ENCODE peak calls at places on chromosomes 16 and 17, in eight cellular contexts. One of them, this sample, is unnamed.

GRCh38 chr16:77234611-77235010 is 35.4 kb downstream of the SYCE1L start:
- DNase-seq in neural progenitor cell: peak
- DNase-seq in body of pancreas: no peak
- DNase-seq in dorsolateral prefrontal cortex: no peak
- DNase-seq in OCI-LY7: no peak
- DNase-seq in HL-60: no peak
- DNase-seq in fibroblast of the aortic adventitia: no peak
- DNase-seq in HAP-1: no peak
- DNase-seq in this sample: no peak

GRCh38 chr16:2751577-2752034 is 832 bp upstream of the SRRM2 start:
- DNase-seq in dorsolateral prefrontal cortex: peak
- DNase-seq in fibroblast of the aortic adventitia: no peak
- DNase-seq in neural progenitor cell: no peak
- DNase-seq in HL-60: no peak
- DNase-seq in HAP-1: peak
- DNase-seq in body of pancreas: no peak
- DNase-seq in OCI-LY7: peak
- DNase-seq in this sample: no peak

GRCh38 chr16:82852388-82852998 is 225.7 kb downstream of the CDH13 start:
- DNase-seq in neural progenitor cell: no peak
- DNase-seq in body of pancreas: no peak
- DNase-seq in HAP-1: no peak
- DNase-seq in HL-60: no peak
- DNase-seq in dorsolateral prefrontal cortex: no peak
- DNase-seq in fibroblast of the aortic adventitia: peak
- DNase-seq in OCI-LY7: no peak
- DNase-seq in this sample: no peak

GRCh38 chr17:27793168-27793905 is 7.0 kb downstream of the NOS2 start:
- DNase-seq in fibroblast of the aortic adventitia: no peak
- DNase-seq in OCI-LY7: no peak
- DNase-seq in HL-60: no peak
- DNase-seq in dorsolateral prefrontal cortex: no peak
- DNase-seq in neural progenitor cell: peak
- DNase-seq in body of pancreas: peak
- DNase-seq in HAP-1: peak
- DNase-seq in this sample: peak

GRCh38 chr17:77828749-77829539 is 129.6 kb upstream of the TNRC6C start:
- DNase-seq in dorsolateral prefrontal cortex: no peak
- DNase-seq in neural progenitor cell: no peak
- DNase-seq in HAP-1: no peak
- DNase-seq in HL-60: no peak
- DNase-seq in OCI-LY7: no peak
- DNase-seq in fibroblast of the aortic adventitia: no peak
- DNase-seq in body of pancreas: no peak
- DNase-seq in this sample: no peak

GRCh38 chr17:45135978-45136791 is 698 bp downstream of the ACBD4 start:
- DNase-seq in OCI-LY7: no peak
- DNase-seq in dorsolateral prefrontal cortex: no peak
- DNase-seq in fibroblast of the aortic adventitia: no peak
- DNase-seq in neural progenitor cell: no peak
- DNase-seq in HL-60: no peak
- DNase-seq in HAP-1: no peak
- DNase-seq in body of pancreas: peak
- DNase-seq in this sample: no peak

GRCh38 chr16:19105891-19106624 is 7.7 kb upstream of the ITPRIPL2 start:
- DNase-seq in dorsolateral prefrontal cortex: no peak
- DNase-seq in fibroblast of the aortic adventitia: no peak
- DNase-seq in neural progenitor cell: no peak
- DNase-seq in HAP-1: peak
- DNase-seq in OCI-LY7: no peak
- DNase-seq in body of pancreas: no peak
- DNase-seq in HL-60: no peak
- DNase-seq in this sample: no peak

GRCh38 chr16:2663553-2664521 is 18.5 kb upstream of the KCTD5 start:
- DNase-seq in OCI-LY7: no peak
- DNase-seq in HAP-1: no peak
- DNase-seq in body of pancreas: peak
- DNase-seq in HL-60: no peak
- DNase-seq in dorsolateral prefrontal cortex: no peak
- DNase-seq in fibroblast of the aortic adventitia: peak
- DNase-seq in neural progenitor cell: no peak
- DNase-seq in this sample: peak

GRCh38 chr17:4632583-4632923 is 8.9 kb downstream of the ALOX15 start:
- DNase-seq in neural progenitor cell: no peak
- DNase-seq in body of pancreas: no peak
- DNase-seq in dorsolateral prefrontal cortex: no peak
- DNase-seq in HL-60: no peak
- DNase-seq in OCI-LY7: no peak
- DNase-seq in HAP-1: no peak
- DNase-seq in fibroblast of the aortic adventitia: no peak
- DNase-seq in this sample: no peak

GRCh38 chr17:76643553-76644148 is at the start of gene ST6GALNAC1:
- DNase-seq in fibroblast of the aortic adventitia: no peak
- DNase-seq in HL-60: no peak
- DNase-seq in HAP-1: no peak
- DNase-seq in neural progenitor cell: no peak
- DNase-seq in OCI-LY7: no peak
- DNase-seq in body of pancreas: no peak
- DNase-seq in dorsolateral prefrontal cortex: no peak
- DNase-seq in this sample: no peak
- H3K4me3 ChIP-seq in fibroblast of the aortic adventitia: no peak
- H3K4me3 ChIP-seq in HL-60: no peak
- H3K4me3 ChIP-seq in HAP-1: no peak
- H3K4me3 ChIP-seq in neural progenitor cell: no peak
- H3K4me3 ChIP-seq in OCI-LY7: no peak
- H3K4me3 ChIP-seq in body of pancreas: no peak
- H3K4me3 ChIP-seq in dorsolateral prefrontal cortex: peak
- H3K4me3 ChIP-seq in this sample: no peak

GRCh38 chr16:49838639-49839461 is 17.1 kb downstream of the ZNF423 start:
- DNase-seq in body of pancreas: no peak
- DNase-seq in OCI-LY7: no peak
- DNase-seq in fibroblast of the aortic adventitia: no peak
- DNase-seq in HAP-1: no peak
- DNase-seq in HL-60: no peak
- DNase-seq in neural progenitor cell: peak
- DNase-seq in dorsolateral prefrontal cortex: no peak
- DNase-seq in this sample: no peak
- H3K4me3 ChIP-seq in body of pancreas: no peak
- H3K4me3 ChIP-seq in OCI-LY7: no peak
- H3K4me3 ChIP-seq in fibroblast of the aortic adventitia: no peak
- H3K4me3 ChIP-seq in HAP-1: no peak
- H3K4me3 ChIP-seq in HL-60: no peak
- H3K4me3 ChIP-seq in neural progenitor cell: peak
- H3K4me3 ChIP-seq in dorsolateral prefrontal cortex: peak
- H3K4me3 ChIP-seq in this sample: no peak

DNA sequence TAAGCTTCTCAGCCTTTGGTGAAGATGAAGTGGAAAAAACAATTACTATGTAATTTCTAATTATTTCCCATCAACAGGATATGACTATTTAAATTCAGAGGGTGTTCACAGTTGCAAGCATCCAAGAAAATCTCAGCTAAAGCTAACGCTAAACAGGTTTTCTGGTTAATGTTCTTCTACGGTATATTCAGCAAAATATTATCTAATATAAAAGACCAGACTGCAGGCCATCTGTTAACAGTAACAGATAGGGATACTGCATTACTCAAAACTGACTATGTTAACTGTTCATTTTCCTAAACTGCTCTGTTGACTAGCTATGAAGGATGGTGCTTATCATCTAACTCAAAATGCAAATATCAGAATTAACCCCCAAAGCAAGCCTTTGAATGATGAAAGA is 32.8 kb downstream of the GLG1 start:
- DNase-seq in fibroblast of the aortic adventitia: no peak
- DNase-seq in dorsolateral prefrontal cortex: no peak
- DNase-seq in body of pancreas: no peak
- DNase-seq in HL-60: no peak
- DNase-seq in OCI-LY7: no peak
- DNase-seq in HAP-1: no peak
- DNase-seq in neural progenitor cell: no peak
- DNase-seq in this sample: no peak
- H3K4me3 ChIP-seq in fibroblast of the aortic adventitia: no peak
- H3K4me3 ChIP-seq in dorsolateral prefrontal cortex: no peak
- H3K4me3 ChIP-seq in body of pancreas: no peak
- H3K4me3 ChIP-seq in HL-60: no peak
- H3K4me3 ChIP-seq in OCI-LY7: no peak
- H3K4me3 ChIP-seq in HAP-1: no peak
- H3K4me3 ChIP-seq in neural progenitor cell: no peak
- H3K4me3 ChIP-seq in this sample: no peak

GRCh38 chr17:82517230-82517865 is 2.2 kb upstream of the FOXK2 start:
- DNase-seq in fibroblast of the aortic adventitia: no peak
- DNase-seq in OCI-LY7: no peak
- DNase-seq in HAP-1: no peak
- DNase-seq in neural progenitor cell: no peak
- DNase-seq in body of pancreas: no peak
- DNase-seq in dorsolateral prefrontal cortex: no peak
- DNase-seq in HL-60: no peak
- DNase-seq in this sample: no peak

GRCh38 chr17:82518826-82519810 is at the start of gene FOXK2:
- DNase-seq in dorsolateral prefrontal cortex: peak
- DNase-seq in HL-60: peak
- DNase-seq in neural progenitor cell: peak
- DNase-seq in fibroblast of the aortic adventitia: peak
- DNase-seq in body of pancreas: peak
- DNase-seq in OCI-LY7: peak
- DNase-seq in HAP-1: peak
- DNase-seq in this sample: peak

GRCh38 chr17:82524540-82524939 is 5.0 kb downstream of the FOXK2 start:
- DNase-seq in dorsolateral prefrontal cortex: no peak
- DNase-seq in HAP-1: no peak
- DNase-seq in OCI-LY7: no peak
- DNase-seq in fibroblast of the aortic adventitia: no peak
- DNase-seq in HL-60: no peak
- DNase-seq in neural progenitor cell: no peak
- DNase-seq in body of pancreas: peak
- DNase-seq in this sample: no peak

GRCh38 chr17:82525712-82526111 is 6.2 kb downstream of the FOXK2 start:
- DNase-seq in body of pancreas: no peak
- DNase-seq in dorsolateral prefrontal cortex: no peak
- DNase-seq in HAP-1: no peak
- DNase-seq in HL-60: no peak
- DNase-seq in neural progenitor cell: no peak
- DNase-seq in OCI-LY7: no peak
- DNase-seq in fibroblast of the aortic adventitia: no peak
- DNase-seq in this sample: no peak

DNA sequence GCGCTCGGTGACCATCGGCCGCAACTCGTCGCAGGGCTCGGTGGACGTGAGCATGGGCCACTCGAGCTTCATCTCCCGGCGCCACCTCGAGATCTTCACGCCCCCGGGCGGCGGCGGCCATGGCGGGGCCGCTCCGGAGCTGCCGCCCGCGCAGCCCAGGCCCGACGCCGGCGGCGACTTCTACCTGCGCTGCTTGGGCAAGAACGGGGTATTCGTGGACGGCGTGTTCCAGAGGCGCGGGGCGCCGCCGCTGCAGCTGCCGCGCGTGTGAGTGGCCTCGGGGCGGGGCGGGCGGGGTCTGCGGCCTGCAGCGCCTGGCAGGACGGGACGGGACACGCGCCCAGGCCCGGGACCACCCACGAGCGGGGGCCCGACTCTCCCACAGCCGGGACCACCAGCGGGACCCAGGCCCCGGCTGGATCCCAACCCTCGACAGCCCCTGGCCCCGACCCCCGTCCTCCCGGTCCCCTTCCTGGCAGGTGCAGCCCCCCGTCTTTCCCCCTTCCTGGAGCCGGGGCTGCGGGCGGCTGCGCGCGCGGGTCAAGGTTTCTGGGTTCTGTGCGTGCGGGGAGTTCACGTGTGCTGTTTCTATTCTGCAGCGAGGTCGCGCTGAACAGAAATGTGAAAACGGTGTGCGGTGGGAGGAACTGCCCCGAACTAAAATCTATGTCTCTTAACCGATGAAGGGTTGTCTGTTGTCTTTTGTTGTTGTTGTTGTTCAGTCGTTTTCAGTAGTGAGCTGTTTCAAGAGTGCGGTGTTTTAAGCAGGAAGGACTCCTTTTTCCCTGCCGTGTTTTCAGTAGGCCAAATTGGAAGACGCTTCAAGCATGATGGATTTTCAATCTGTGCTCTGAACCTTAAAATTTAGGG is 744 bp downstream of the FOXK2 start:
- DNase-seq in HL-60: no peak
- DNase-seq in OCI-LY7: peak
- DNase-seq in body of pancreas: peak
- DNase-seq in neural progenitor cell: peak
- DNase-seq in fibroblast of the aortic adventitia: peak
- DNase-seq in HAP-1: peak
- DNase-seq in dorsolateral prefrontal cortex: no peak
- DNase-seq in this sample: no peak
- H3K4me3 ChIP-seq in HL-60: peak
- H3K4me3 ChIP-seq in OCI-LY7: peak
- H3K4me3 ChIP-seq in body of pancreas: peak
- H3K4me3 ChIP-seq in neural progenitor cell: peak
- H3K4me3 ChIP-seq in fibroblast of the aortic adventitia: peak
- H3K4me3 ChIP-seq in HAP-1: peak
- H3K4me3 ChIP-seq in dorsolateral prefrontal cortex: peak
- H3K4me3 ChIP-seq in this sample: peak

This sample was measured in adrenal gland.